ENCODE peak calls at places on chromosomes 4 and X, in five cellular contexts. A is CD8-positive, alpha-beta T cell; X is body of pancreas; D is PC-9; G is AG09319. P is an unnamed sample.

GRCh38 chr4:3417448-3417847 is 24.3 kb upstream of the HGFAC start:
- DNase-seq in G (no peak), X (no peak), A (no peak), D (no peak), P (no peak)

GRCh38 chr4:166078383-166078782 is 205.3 kb downstream of the TLL1 start:
- DNase-seq in G (no peak), X (no peak), A (no peak), D (no peak), P (no peak)

GRCh38 chrX:9151772-9152307 is 117.9 kb upstream of the FAM9B start:
- DNase-seq in X (no peak), D (no peak), A (no peak), G (no peak), P (no peak)

GRCh38 chr4:184644553-184645307 is 4.5 kb downstream of the CASP3 start:
- DNase-seq in D (no peak), G (no peak), X (no peak), A (no peak), P (no peak)

GRCh38 chrX:93585661-93586060 is 87.7 kb downstream of the NAP1L3 start:
- DNase-seq in A (no peak), X (no peak), D (no peak), G (no peak), P (no peak)

GRCh38 chr4:154490589-154491340 is 834 bp downstream of the DCHS2 start:
- DNase-seq in D (no peak), X (no peak), G (no peak), A (no peak), P (no peak)

GRCh38 chr4:141133146-141134006 is at the start of gene RNF150:
- DNase-seq in D (no peak), A (no peak), X (peak), G (peak), P (peak)

GRCh38 chr4:177108708-177109107 is 201.0 kb upstream of the NEIL3 start:
- DNase-seq in G (no peak), X (no peak), A (no peak), D (no peak), P (no peak)

GRCh38 chr4:31045724-31046318 is 325.7 kb downstream of the PCDH7 start:
- DNase-seq in D (peak), X (peak), A (no peak), G (no peak), P (no peak)

GRCh38 chrX:115912372-115912897 is 258.1 kb upstream of the AGTR2 start:
- DNase-seq in D (no peak), X (no peak), A (no peak), G (no peak), P (peak)

GRCh38 chrX:132206259-132206658 is 13.0 kb downstream of the RAP2C start:
- DNase-seq in A (no peak), D (no peak), G (no peak), X (no peak), P (no peak)

GRCh38 chr4:4325321-4325720 is 35.3 kb downstream of the ZBTB49 start:
- DNase-seq in G (no peak), D (no peak), A (no peak), X (no peak), P (no peak)

GRCh38 chrX:115892056-115892708 is 278.4 kb upstream of the AGTR2 start:
- DNase-seq in D (peak), A (no peak), G (no peak), X (no peak), P (peak)

GRCh38 chrX:132463411-132463810 is 25.4 kb downstream of the MBNL3 start:
- DNase-seq in G (no peak), X (peak), A (no peak), D (no peak), P (no peak)

GRCh38 chr4:174764105-174764729 is 64.8 kb downstream of the GLRA3 start:
- DNase-seq in X (no peak), G (peak), D (no peak), A (no peak), P (no peak)

GRCh38 chr4:145772347-145772746 is 92.4 kb downstream of the C4orf51 start:
- DNase-seq in X (no peak), A (no peak), G (no peak), D (no peak), P (no peak)

GRCh38 chrX:131277543-131278115 is 11.5 kb downstream of the IGSF1 start:
- DNase-seq in X (no peak), D (no peak), A (no peak), G (no peak), P (no peak)

GRCh38 chr4:176350671-176351070 is 30.9 kb downstream of the SPCS3 start:
- DNase-seq in D (no peak), G (no peak), A (no peak), X (no peak), P (no peak)

GRCh38 chr4:41363384-41363981 is 106.8 kb downstream of the UCHL1 start:
- DNase-seq in D (peak), A (no peak), G (peak), X (no peak), P (no peak)

GRCh38 chrX:12984629-12985303 is 9.9 kb downstream of the TMSB4X start:
- DNase-seq in G (no peak), A (no peak), X (peak), D (peak), P (no peak)

GRCh38 chrX:47196098-47196497 is 2.5 kb downstream of the UBA1 start:
- DNase-seq in X (no peak), G (no peak), D (no peak), A (no peak), P (no peak)

GRCh38 chrX:47191331-47191730 is 2.3 kb upstream of the UBA1 start:
- DNase-seq in A (peak), G (no peak), D (no peak), X (peak), P (no peak)

GRCh38 chrX:47193475-47194241 is at the start of gene UBA1:
- DNase-seq in G (peak), A (peak), X (peak), D (peak), P (peak)

GRCh38 chrX:47191806-47192401 is 1.7 kb upstream of the UBA1 start:
- DNase-seq in A (no peak), D (no peak), G (no peak), X (no peak), P (no peak)

DNA sequence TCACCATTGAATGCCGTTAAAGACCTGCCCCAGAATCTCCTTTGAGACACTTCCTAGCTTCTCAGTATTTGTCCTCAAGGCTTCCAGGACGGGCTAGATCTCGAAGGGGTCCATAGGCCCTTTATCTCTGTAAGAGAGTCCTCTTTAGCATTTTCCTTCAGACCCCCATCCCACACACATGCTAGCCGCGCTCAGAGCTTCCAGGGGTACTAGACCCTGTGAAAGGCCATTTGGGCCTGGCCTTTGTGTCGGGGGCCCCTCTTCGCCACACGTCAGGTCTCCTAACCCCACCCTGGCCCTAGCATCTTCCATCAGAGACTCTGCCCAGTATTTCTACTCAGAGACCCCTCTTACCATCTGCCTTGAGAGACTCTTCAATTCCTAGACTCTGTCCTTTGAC is 759 bp downstream of the UBA1 start:
- DNase-seq in A (no peak), D (no peak), X (no peak), G (no peak), P (no peak)
- TF ChIP-seq CTCF in A (no peak), D (no peak), X (no peak), G (no peak), P (no peak)

DNA sequence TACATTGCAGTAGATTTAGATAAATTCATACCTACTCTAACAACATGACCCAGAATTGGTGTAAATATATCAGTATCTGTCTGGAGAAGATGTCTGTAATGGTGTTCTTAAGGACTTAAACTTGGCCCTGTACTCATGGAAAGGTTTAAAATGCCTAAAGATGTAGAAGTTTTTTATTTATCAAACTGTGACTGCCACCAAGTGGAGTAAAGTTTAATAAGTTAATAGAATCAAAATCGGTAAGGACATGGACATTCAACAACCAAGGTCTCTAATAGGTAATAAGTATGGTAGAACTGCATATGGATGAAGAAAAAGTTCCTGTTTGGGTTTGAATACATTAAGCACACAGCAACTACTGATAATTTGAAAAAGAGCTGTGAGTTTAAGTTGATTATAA is 474.0 kb upstream of the NDST3 start:
- DNase-seq in X (no peak), G (no peak), D (no peak), A (no peak), P (no peak)
- TF ChIP-seq CTCF in X (no peak), G (no peak), D (peak), A (no peak), P (peak)

DNA sequence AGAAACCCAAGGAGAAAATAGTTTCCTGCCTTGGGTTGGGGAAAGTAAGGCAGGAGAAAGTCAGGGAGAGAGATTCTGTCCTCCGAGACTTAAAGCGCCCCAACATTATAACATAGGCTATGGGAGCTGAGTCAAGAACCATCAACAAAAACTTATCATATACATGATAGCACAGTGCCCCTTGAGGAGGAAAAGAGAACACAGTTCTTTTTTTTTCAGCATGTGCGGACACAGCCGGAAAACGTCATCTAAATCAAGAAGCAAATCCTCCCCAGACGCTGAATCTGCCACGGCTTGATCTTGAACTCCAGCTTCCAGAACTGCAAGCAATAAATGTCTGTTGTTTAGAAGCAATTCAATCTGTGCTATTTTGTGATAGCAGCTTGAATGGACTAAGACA is 549.6 kb upstream of the PRKX start:
- DNase-seq in D (no peak), G (no peak), X (no peak), A (no peak), P (no peak)
- TF ChIP-seq CTCF in D (peak), G (no peak), X (peak), A (no peak), P (peak)

GRCh38 chr4:11765849-11766453 is 337.3 kb upstream of the HS3ST1 start:
- DNase-seq in G (no peak), D (peak), A (no peak), X (peak), P (no peak)
- TF ChIP-seq CTCF in G (peak), D (peak), A (peak), X (peak), P (peak)

GRCh38 chr4:54976682-54977081 is 148.7 kb downstream of the KDR start:
- DNase-seq in A (no peak), G (no peak), X (no peak), D (no peak), P (no peak)
- TF ChIP-seq CTCF in A (no peak), G (no peak), X (no peak), D (no peak), P (no peak)

P was measured in osteocyte.